ENCODE peak calls at places on chromosomes 4 and X, in six cellular contexts. S is transverse colon, E is fibroblast of the aortic adventitia, A is thyroid gland, K is lower lobe of right lung, J is HCT116. C is an unnamed sample.

GRCh38 chr4:11497212-11497806 is 68.6 kb upstream of the HS3ST1 start:
- DNase-seq in K (no peak), E (no peak), A (no peak), S (no peak), J (no peak), C (no peak)

GRCh38 chrX:131763674-131764073 is 219.8 kb downstream of the OR13H1 start:
- DNase-seq in K (no peak), A (no peak), E (peak), S (peak), J (no peak), C (no peak)

GRCh38 chr4:122836941-122837340 is 10.3 kb downstream of the FGF2 start:
- DNase-seq in A (no peak), E (no peak), J (no peak), S (no peak), K (no peak), C (peak)

GRCh38 chrX:54248309-54248708 is 65.3 kb upstream of the FAM120C start:
- DNase-seq in E (peak), S (no peak), K (no peak), A (no peak), J (peak), C (peak)

GRCh38 chrX:2391869-2392606 is 108.7 kb downstream of the DHRSX start:
- DNase-seq in J (peak), A (no peak), K (no peak), S (no peak), E (peak), C (peak)

GRCh38 chr4:76634239-76634638 is 199.2 kb downstream of the SHROOM3 start:
- DNase-seq in A (no peak), S (no peak), K (no peak), J (no peak), E (peak), C (peak)

GRCh38 chrX:138034136-138034535 is 468.2 kb downstream of the ZIC3 start:
- DNase-seq in J (no peak), S (no peak), K (no peak), E (no peak), A (no peak), C (no peak)

GRCh38 chrX:44975666-44976263 is 102.8 kb downstream of the KDM6A start:
- DNase-seq in A (no peak), J (no peak), E (peak), S (no peak), K (no peak), C (no peak)

GRCh38 chr4:7089211-7089964 is 21.5 kb upstream of the GRPEL1 start:
- DNase-seq in J (no peak), S (no peak), A (no peak), E (peak), K (no peak), C (no peak)

GRCh38 chr4:7083597-7084563 is 16.0 kb upstream of the GRPEL1 start:
- DNase-seq in J (no peak), A (no peak), S (no peak), E (no peak), K (no peak), C (no peak)

GRCh38 chr4:7087036-7087435 is 19.2 kb upstream of the GRPEL1 start:
- DNase-seq in S (no peak), E (no peak), A (no peak), K (no peak), J (no peak), C (no peak)

DNA sequence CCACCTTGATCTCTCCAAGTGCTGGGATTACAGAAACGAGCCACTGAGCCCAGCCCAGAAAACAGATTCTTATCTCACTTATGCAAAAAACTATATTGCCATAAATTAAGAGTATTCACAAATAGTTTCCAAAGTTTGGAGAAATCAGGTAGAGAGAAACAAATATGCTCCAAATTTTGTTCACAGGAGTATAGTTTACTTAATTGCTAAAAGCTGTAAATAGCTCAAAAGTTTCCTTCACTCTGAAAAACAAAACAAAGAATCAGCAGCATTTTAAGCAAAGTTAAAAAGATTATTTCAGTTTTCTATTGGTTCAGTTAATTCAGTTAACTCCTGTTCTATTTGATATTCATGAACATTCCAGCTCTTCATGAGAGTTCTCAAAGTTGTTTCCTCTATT is 18.5 kb upstream of the GRPEL1 start:
- DNase-seq in S (no peak), J (no peak), A (no peak), K (no peak), E (no peak), C (no peak)
- TF ChIP-seq CTCF in S (no peak), J (no peak), A (no peak), K (no peak), E (no peak), C (no peak)

DNA sequence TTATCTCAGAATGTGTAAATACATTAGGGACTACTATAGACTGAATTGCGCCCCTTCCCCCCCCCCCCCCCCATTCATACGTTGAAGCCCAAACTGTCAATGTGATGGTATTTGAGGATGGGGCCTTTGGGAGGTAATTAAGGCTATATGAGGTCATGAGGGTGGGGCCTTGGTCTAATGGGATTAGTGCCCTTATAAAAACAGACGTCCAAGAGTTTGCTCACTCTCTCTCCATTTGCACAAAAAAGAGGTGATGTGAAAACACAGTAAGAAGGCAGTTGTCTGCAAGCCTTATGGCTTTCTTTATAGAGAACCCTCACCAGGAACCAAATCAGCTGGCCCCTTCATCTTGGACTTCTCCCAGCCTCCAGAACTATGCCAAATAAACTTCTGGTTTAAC is 15.3 kb downstream of the SPACA5 start:
- DNase-seq in S (no peak), K (no peak), E (no peak), A (no peak), J (no peak), C (no peak)
- H3K4me3 ChIP-seq in S (no peak), K (peak), E (no peak), A (no peak), J (no peak), C (peak)

GRCh38 chr4:181258569-181258968 is 984.6 kb upstream of the TENM3 start:
- DNase-seq in J (no peak), E (no peak), S (no peak), A (no peak), K (no peak), C (no peak)

GRCh38 chr4:181264908-181265307 is 978.3 kb upstream of the TENM3 start:
- DNase-seq in J (no peak), K (no peak), A (no peak), S (no peak), E (no peak), C (no peak)

GRCh38 chr4:181259081-181259480 is 984.1 kb upstream of the TENM3 start:
- DNase-seq in S (no peak), E (no peak), K (no peak), A (no peak), J (no peak), C (no peak)

GRCh38 chr4:181261279-181261678 is 981.9 kb upstream of the TENM3 start:
- DNase-seq in E (no peak), A (no peak), J (no peak), S (no peak), K (no peak), C (no peak)
- TF ChIP-seq CTCF in E (no peak), A (no peak), J (peak), S (no peak), K (no peak), C (no peak)

GRCh38 chrX:154435171-154435733 is 1.7 kb upstream of the GDI1 start:
- DNase-seq in K (no peak), E (no peak), A (no peak), J (no peak), S (no peak), C (no peak)

GRCh38 chrX:154436597-154437397 is at the start of gene GDI1:
- DNase-seq in K (peak), J (no peak), E (peak), A (peak), S (peak), C (peak)

GRCh38 chrX:154434394-154435168 is 2.4 kb upstream of the GDI1 start:
- DNase-seq in J (no peak), E (no peak), S (no peak), A (no peak), K (no peak), C (no peak)

GRCh38 chrX:154437398-154437752 is 421 bp downstream of the GDI1 start:
- DNase-seq in E (no peak), K (no peak), S (no peak), A (no peak), J (no peak), C (no peak)

DNA sequence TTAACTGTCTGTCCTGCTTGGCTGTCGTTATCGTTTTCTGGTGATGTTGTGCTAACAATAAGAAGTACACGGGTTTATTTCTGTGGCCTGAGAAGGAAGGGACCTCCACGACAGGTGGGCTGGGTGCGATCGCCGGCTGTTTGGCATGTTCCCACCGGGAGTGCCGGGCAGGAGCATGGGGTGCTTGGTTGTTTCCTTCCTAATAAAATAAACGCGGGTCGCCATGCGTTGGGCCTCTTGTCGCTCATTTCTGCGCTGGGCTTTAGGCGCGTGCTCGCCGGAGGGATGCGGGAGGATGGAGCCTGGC is 711 bp upstream of the GDI1 start:
- DNase-seq in E (no peak), A (no peak), K (no peak), S (no peak), J (no peak), C (no peak)
- H3K4me3 ChIP-seq in E (peak), A (peak), K (peak), S (no peak), J (no peak), C (peak)

DNA sequence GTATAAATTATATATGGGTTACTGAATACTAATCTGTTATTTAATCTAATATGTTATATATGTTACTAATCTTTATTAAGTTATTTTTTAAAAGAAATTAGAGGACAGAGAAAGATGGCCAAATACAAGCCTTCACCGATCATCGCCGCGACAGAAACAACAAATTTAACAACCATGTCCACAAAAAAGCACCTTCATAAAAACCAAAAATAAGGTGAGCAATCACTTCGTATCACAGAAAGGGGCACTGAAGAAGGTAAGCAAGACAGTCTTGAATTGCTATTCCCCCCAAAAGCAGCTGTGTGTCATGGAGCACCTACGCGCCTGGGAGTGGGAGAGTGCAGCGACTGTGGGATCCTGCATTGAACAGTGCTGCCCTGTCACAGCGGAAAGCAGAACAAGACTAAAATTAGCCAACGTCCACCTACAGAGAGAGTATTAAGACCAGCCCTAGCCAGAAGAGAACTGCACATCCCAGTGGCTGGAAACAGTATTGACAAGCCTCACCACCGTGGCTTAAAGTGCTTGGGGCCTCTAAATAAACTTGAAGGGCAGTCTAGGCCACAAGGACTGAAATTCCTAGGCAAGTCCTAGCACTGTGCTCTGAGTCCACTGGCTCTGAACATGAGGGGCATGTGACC is 38.5 kb downstream of the LRBA start:
- DNase-seq in K (no peak), J (no peak), E (no peak), S (no peak), A (no peak), C (no peak)
- TF ChIP-seq CTCF in K (no peak), J (peak), E (no peak), S (no peak), A (no peak), C (no peak)

DNA sequence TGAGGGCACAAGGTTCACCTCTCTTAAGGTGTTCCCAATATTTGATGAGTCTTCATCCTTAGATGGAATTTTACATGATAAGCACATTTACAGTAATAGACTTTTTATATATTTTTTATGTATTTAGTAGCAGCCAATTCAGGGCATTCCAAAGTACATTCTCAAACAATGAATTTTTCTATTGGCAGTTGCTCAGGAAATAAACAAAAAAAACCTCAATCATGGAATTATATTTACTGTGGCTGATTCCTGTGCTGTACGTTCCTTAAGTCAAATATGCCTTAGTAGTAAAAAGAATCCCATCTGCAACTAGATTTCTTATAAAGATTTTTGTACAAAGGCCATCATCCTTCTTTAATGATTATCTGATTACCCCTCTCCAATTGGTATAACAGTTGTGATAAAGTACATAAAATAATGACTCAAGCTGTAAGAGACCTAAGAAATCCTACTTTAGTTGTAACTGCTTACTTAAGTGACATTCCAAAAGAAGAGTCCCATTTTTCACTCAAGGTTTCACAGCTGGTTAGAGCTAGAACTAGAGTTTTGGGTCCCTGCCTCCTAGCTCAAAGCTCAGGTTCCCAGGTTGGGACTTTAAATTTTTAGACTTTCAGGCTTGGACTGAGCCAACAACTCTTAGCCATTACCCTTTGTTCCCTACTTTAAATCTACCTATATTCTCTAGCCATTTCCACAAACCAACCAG is 152.7 kb downstream of the FHIP1A start:
- DNase-seq in A (no peak), K (no peak), J (no peak), E (peak), S (no peak), C (no peak)
- H3K4me3 ChIP-seq in A (no peak), K (no peak), J (no peak), E (no peak), S (no peak), C (no peak)